ENCODE peak calls at places on chromosomes 16 and 17, in nine cellular contexts. A is NCI-H446; R is astrocyte of the spinal cord; E is IMR-90; S is T-cell; G is GF-D8; L is stimulated activated CD8-positive, alpha-beta memory T cell treated with anti-CD3 and anti-CD28 coated beads, Interleukin-7, amount 100 ng/mL, for 1 hour; T is NCI-H1105; J is head of caudate nucleus. K is an unnamed sample.

GRCh38 chr16:3467920-3468319 is 24.4 kb downstream of the NAA60 start:
- DNase-seq in A (no peak), R (peak; percentile 42), E (peak; percentile 69), S (no peak), G (no peak), L (no peak), T (no peak), J (no peak), K (no peak)

GRCh38 chr16:89317101-89317671 is 99.7 kb downstream of the ZNF778 start:
- DNase-seq in A (no peak), R (no peak), E (no peak), S (no peak), G (no peak), L (no peak), T (no peak), J (no peak), K (no peak)

GRCh38 chr16:11595908-11596504 is 9.3 kb upstream of the LITAF start:
- DNase-seq in A (no peak), R (no peak), E (no peak), S (no peak), G (no peak), L (no peak), T (no peak), J (no peak), K (no peak)

GRCh38 chr16:75761111-75761510 is 34.8 kb upstream of the CPHXL start:
- DNase-seq in A (no peak), R (peak; percentile 22), E (peak; percentile 11), S (no peak), G (no peak), L (no peak), T (no peak), J (no peak), K (no peak)

GRCh38 chr17:66942453-66943264 is 21.8 kb upstream of the CACNG4 start:
- DNase-seq in A (no peak), R (no peak), E (no peak), S (no peak), G (no peak), L (no peak), T (no peak), J (no peak), K (no peak)

GRCh38 chr17:8964801-8965393 is 610 bp downstream of the PIK3R5 start:
- DNase-seq in A (no peak), R (no peak), E (no peak), S (no peak), G (no peak), L (no peak), T (no peak), J (no peak), K (no peak)

GRCh38 chr16:2086136-2086742 is 38.5 kb downstream of the TSC2 start:
- DNase-seq in A (no peak), R (no peak), E (no peak), S (no peak), G (no peak), L (no peak), T (no peak), J (no peak), K (no peak)

GRCh38 chr17:11490171-11490760 is 108.0 kb upstream of the DNAH9 start:
- DNase-seq in A (no peak), R (no peak), E (no peak), S (no peak), G (no peak), L (no peak), T (no peak), J (peak; percentile 56), K (no peak)

GRCh38 chr17:51056813-51057510 is 63.7 kb downstream of the SPAG9 start:
- DNase-seq in A (peak; percentile 48), R (peak; percentile 96), E (peak; percentile 93), S (no peak), G (peak; percentile 17), L (no peak), T (no peak), J (peak; percentile 77), K (peak; percentile 69)

GRCh38 chr16:50467943-50468748 is 80.0 kb upstream of the NKD1 start:
- DNase-seq in A (no peak), R (peak; percentile 24), E (no peak), S (no peak), G (no peak), L (no peak), T (peak; percentile 79), J (peak; percentile 72), K (no peak)

GRCh38 chr16:57266531-57267268 is 17.8 kb downstream of the PLLP start:
- DNase-seq in A (no peak), R (no peak), E (no peak), S (peak; percentile 65), G (no peak), L (no peak), T (no peak), J (no peak), K (no peak)

GRCh38 chr17:76685366-76685765 is 25.4 kb downstream of the MXRA7 start:
- DNase-seq in A (no peak), R (no peak), E (no peak), S (no peak), G (no peak), L (no peak), T (no peak), J (no peak), K (no peak)

GRCh38 chr16:22327446-22327775 is 30.2 kb downstream of the POLR3E start:
- DNase-seq in A (no peak), R (no peak), E (no peak), S (no peak), G (no peak), L (no peak), T (no peak), J (peak; percentile 16), K (no peak)

GRCh38 chr17:66426397-66427033 is 124.1 kb downstream of the PRKCA start:
- DNase-seq in A (no peak), R (no peak), E (peak; percentile 14), S (peak; percentile 55), G (peak; percentile 61), L (peak; percentile 17), T (no peak), J (no peak), K (no peak)

GRCh38 chr17:75404223-75404738 is 1.2 kb downstream of the GRB2 start:
- DNase-seq in A (peak; percentile 72), R (peak; percentile 80), E (peak; percentile 83), S (peak; percentile 37), G (peak; percentile 70), L (peak; percentile 19), T (peak; percentile 20), J (peak; percentile 88), K (peak; percentile 64)

GRCh38 chr16:10180042-10180770 is 2.0 kb downstream of the GRIN2A start:
- DNase-seq in A (no peak), R (no peak), E (no peak), S (no peak), G (no peak), L (no peak), T (no peak), J (no peak), K (no peak)

GRCh38 chr17:82961366-82962162 is 117.8 kb upstream of the METRNL start:
- DNase-seq in A (no peak), R (no peak), E (no peak), S (no peak), G (no peak), L (no peak), T (no peak), J (no peak), K (no peak)

GRCh38 chr16:3764409-3764808 is 47.1 kb upstream of the TRAP1 start:
- DNase-seq in A (no peak), R (no peak), E (no peak), S (no peak), G (no peak), L (no peak), T (no peak), J (no peak), K (no peak)

GRCh38 chr16:49352923-49353322 is 20.7 kb upstream of the C16orf78 start:
- DNase-seq in A (no peak), R (no peak), E (no peak), S (no peak), G (no peak), L (no peak), T (no peak), J (no peak), K (no peak)

GRCh38 chr17:17811381-17812210 is 25.2 kb downstream of the SREBF1 start:
- DNase-seq in A (no peak), R (peak; percentile 30), E (no peak), S (no peak), G (no peak), L (no peak), T (no peak), J (no peak), K (no peak)

GRCh38 chr17:40610359-40610758 is 37.3 kb downstream of the SMARCE1 start:
- DNase-seq in A (no peak), R (no peak), E (no peak), S (no peak), G (no peak), L (no peak), T (no peak), J (no peak), K (no peak)